ENCODE peak calls at places on chromosomes 13 and 19, in six cellular contexts. One of them, this sample, is unnamed.

GRCh38 chr19:34320277-34320676 is 44.7 kb upstream of the GPI start:
- DNase-seq in pancreas: no peak
- DNase-seq in NCI-H1092: no peak
- DNase-seq in hippocampal formation: peak
- DNase-seq in cardiac fibroblast: no peak
- DNase-seq in HFF-Myc: no peak
- DNase-seq in this sample: no peak

GRCh38 chr13:59480398-59480797 is 683.3 kb downstream of the DIAPH3 start:
- DNase-seq in pancreas: no peak
- DNase-seq in NCI-H1092: no peak
- DNase-seq in hippocampal formation: no peak
- DNase-seq in cardiac fibroblast: peak
- DNase-seq in HFF-Myc: no peak
- DNase-seq in this sample: no peak

GRCh38 chr13:51714663-51715168 is 89.2 kb downstream of the DHRS12 start:
- DNase-seq in pancreas: no peak
- DNase-seq in NCI-H1092: no peak
- DNase-seq in hippocampal formation: no peak
- DNase-seq in cardiac fibroblast: peak
- DNase-seq in HFF-Myc: no peak
- DNase-seq in this sample: no peak

GRCh38 chr13:26200811-26201210 is 21.3 kb downstream of the RNF6 start:
- DNase-seq in pancreas: no peak
- DNase-seq in NCI-H1092: no peak
- DNase-seq in hippocampal formation: no peak
- DNase-seq in cardiac fibroblast: no peak
- DNase-seq in HFF-Myc: no peak
- DNase-seq in this sample: no peak

GRCh38 chr19:11138659-11139526 is 16.7 kb downstream of the SPC24 start:
- DNase-seq in pancreas: no peak
- DNase-seq in NCI-H1092: no peak
- DNase-seq in hippocampal formation: peak
- DNase-seq in cardiac fibroblast: peak
- DNase-seq in HFF-Myc: no peak
- DNase-seq in this sample: peak

GRCh38 chr19:3370214-3370720 is 3.9 kb downstream of the NFIC start:
- DNase-seq in pancreas: no peak
- DNase-seq in NCI-H1092: no peak
- DNase-seq in hippocampal formation: no peak
- DNase-seq in cardiac fibroblast: no peak
- DNase-seq in HFF-Myc: no peak
- DNase-seq in this sample: no peak

GRCh38 chr13:113657851-113658741 is at the start of gene ATP4B:
- DNase-seq in pancreas: no peak
- DNase-seq in NCI-H1092: no peak
- DNase-seq in hippocampal formation: no peak
- DNase-seq in cardiac fibroblast: no peak
- DNase-seq in HFF-Myc: no peak
- DNase-seq in this sample: peak

GRCh38 chr19:37951816-37952210 is 44.8 kb downstream of the SIPA1L3 start:
- DNase-seq in pancreas: no peak
- DNase-seq in NCI-H1092: no peak
- DNase-seq in hippocampal formation: no peak
- DNase-seq in cardiac fibroblast: no peak
- DNase-seq in HFF-Myc: no peak
- DNase-seq in this sample: no peak

GRCh38 chr19:40585677-40586422 is 9.2 kb downstream of the SHKBP1 start:
- DNase-seq in pancreas: no peak
- DNase-seq in NCI-H1092: no peak
- DNase-seq in hippocampal formation: no peak
- DNase-seq in cardiac fibroblast: peak
- DNase-seq in HFF-Myc: no peak
- DNase-seq in this sample: no peak

GRCh38 chr19:35901854-35902661 is at the start of gene HCST:
- DNase-seq in pancreas: no peak
- DNase-seq in NCI-H1092: no peak
- DNase-seq in hippocampal formation: no peak
- DNase-seq in cardiac fibroblast: no peak
- DNase-seq in HFF-Myc: no peak
- DNase-seq in this sample: no peak

GRCh38 chr13:49303533-49304252 is 56.0 kb downstream of the CDADC1 start:
- DNase-seq in pancreas: peak
- DNase-seq in NCI-H1092: no peak
- DNase-seq in hippocampal formation: no peak
- DNase-seq in cardiac fibroblast: no peak
- DNase-seq in HFF-Myc: no peak
- DNase-seq in this sample: no peak

GRCh38 chr13:64725492-64725891 is 2504.6 kb downstream of the PCDH9 start:
- DNase-seq in pancreas: no peak
- DNase-seq in NCI-H1092: no peak
- DNase-seq in hippocampal formation: no peak
- DNase-seq in cardiac fibroblast: no peak
- DNase-seq in HFF-Myc: no peak
- DNase-seq in this sample: no peak

GRCh38 chr13:94454906-94455305 is 24.6 kb downstream of the DCT start:
- DNase-seq in pancreas: no peak
- DNase-seq in NCI-H1092: no peak
- DNase-seq in hippocampal formation: no peak
- DNase-seq in cardiac fibroblast: no peak
- DNase-seq in HFF-Myc: no peak
- DNase-seq in this sample: no peak

GRCh38 chr19:58560007-58560887 is 1.8 kb upstream of the UBE2M start:
- DNase-seq in pancreas: no peak
- DNase-seq in NCI-H1092: no peak
- DNase-seq in hippocampal formation: no peak
- DNase-seq in cardiac fibroblast: no peak
- DNase-seq in HFF-Myc: no peak
- DNase-seq in this sample: no peak